ENCODE peak calls at places on chromosomes 1 and 21, in seven cellular contexts. M, P, U, V, W, Q and C are unnamed samples.

GRCh38 chr1:53359225-53359933 is 31.5 kb upstream of the LRP8 start:
- DNase-seq in M (no peak), P (no peak), U (no peak), V (no peak), W (peak), Q (no peak), C (no peak)

GRCh38 chr1:20727746-20728316 is 4.7 kb downstream of the SH2D5 start:
- DNase-seq in M (no peak), P (no peak), U (no peak), V (no peak), W (no peak), Q (no peak), C (no peak)

GRCh38 chr1:39576016-39576657 is 453 bp downstream of the PABPC4 start:
- DNase-seq in M (peak), P (peak), U (no peak), V (peak), W (peak), Q (no peak), C (no peak)

GRCh38 chr1:202034683-202035462 is 24.5 kb downstream of the ELF3 start:
- DNase-seq in M (peak), P (peak), U (peak), V (no peak), W (no peak), Q (peak), C (no peak)

GRCh38 chr1:205267306-205267902 is 39.7 kb downstream of the TMCC2 start:
- DNase-seq in M (no peak), P (no peak), U (no peak), V (no peak), W (no peak), Q (no peak), C (no peak)

GRCh38 chr21:44671911-44672310 is 5.2 kb upstream of the KRTAP12-2 start:
- DNase-seq in M (no peak), P (no peak), U (no peak), V (no peak), W (no peak), Q (no peak), C (no peak)

GRCh38 chr1:89733748-89734147 is 87.1 kb upstream of the LRRC8D start:
- DNase-seq in M (no peak), P (no peak), U (no peak), V (no peak), W (no peak), Q (no peak), C (no peak)

GRCh38 chr1:29387210-29387609 is 150.9 kb downstream of the PTPRU start:
- DNase-seq in M (no peak), P (no peak), U (no peak), V (no peak), W (no peak), Q (no peak), C (no peak)

GRCh38 chr1:44806704-44807363 is at the start of gene DYNLT4:
- DNase-seq in M (no peak), P (no peak), U (no peak), V (no peak), W (peak), Q (no peak), C (no peak)

GRCh38 chr21:33549848-33550771 is 7.3 kb downstream of the SON start:
- DNase-seq in M (no peak), P (no peak), U (no peak), V (no peak), W (no peak), Q (no peak), C (no peak)

GRCh38 chr1:59232209-59232608 is 64.7 kb upstream of the FGGY start:
- DNase-seq in M (peak), P (peak), U (no peak), V (no peak), W (no peak), Q (no peak), C (no peak)

GRCh38 chr1:180854001-180854400 is 58.7 kb upstream of the KIAA1614 start:
- DNase-seq in M (no peak), P (no peak), U (no peak), V (no peak), W (no peak), Q (no peak), C (no peak)

GRCh38 chr1:160399544-160400283 is 650 bp upstream of the VANGL2 start:
- DNase-seq in M (no peak), P (no peak), U (no peak), V (no peak), W (no peak), Q (no peak), C (no peak)

DNA sequence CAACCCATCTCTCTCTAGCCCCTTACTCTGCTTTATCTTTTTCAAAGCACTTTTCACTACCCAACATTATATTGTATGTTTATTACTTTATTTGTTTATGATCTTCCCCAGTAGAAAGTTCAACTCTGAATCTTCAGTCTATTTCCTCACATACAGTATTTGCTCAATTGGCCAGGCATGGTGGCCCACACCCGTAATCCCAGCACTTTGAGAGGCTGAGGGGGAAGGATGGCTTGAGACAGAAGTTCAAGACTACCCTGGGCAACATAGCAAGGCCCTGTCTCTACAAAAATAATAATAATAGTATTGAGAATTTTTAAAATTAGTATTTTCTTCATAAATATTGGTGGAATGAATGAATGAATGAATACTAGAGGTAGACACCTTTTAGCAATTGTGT is 1.2 kb downstream of the STPG1 start:
- DNase-seq in M (no peak), P (no peak), U (no peak), V (no peak), W (no peak), Q (no peak), C (no peak)
- H3K4me3 ChIP-seq in M (peak), P (no peak), U (no peak), V (no peak), W (no peak), Q (no peak), C (no peak)

DNA sequence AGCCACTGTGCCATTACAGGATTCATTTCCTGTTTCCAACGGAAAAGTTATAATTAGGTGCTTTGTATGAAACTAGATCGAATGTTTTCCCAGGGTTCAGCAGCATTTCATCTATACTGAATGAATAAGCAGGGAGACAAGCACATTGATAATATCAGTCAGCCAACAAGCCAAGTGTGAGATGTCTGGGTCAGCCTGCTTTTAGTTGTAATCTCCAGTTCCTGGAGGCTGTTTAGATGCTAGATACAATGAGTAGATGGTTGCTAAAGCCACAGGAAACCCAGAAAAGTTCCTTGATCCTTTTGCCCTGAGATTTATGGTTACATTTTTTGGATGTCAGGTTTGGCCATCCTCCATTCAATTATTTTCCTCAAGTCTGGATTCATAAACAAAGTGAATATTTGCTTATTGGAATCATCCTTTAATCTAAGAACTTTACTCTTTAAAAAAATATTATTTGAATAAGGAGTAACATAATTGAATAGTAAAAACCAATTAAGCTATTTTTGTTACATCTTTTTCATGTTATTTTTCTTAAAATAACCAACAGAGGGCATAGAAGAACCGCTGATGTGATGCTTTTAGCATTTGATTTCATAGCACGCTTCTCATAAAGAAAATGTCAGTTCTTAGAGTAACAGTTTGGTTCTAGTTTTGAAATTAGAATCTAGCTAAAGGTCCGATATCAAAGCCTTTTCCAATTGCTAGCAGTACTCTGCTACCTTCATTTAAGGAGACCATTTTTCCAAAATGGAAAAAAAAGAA is 76.6 kb downstream of the HSPA13 start:
- DNase-seq in M (peak), P (no peak), U (no peak), V (no peak), W (no peak), Q (peak), C (no peak)
- TF ChIP-seq CTCF in M (peak), P (peak), U (no peak), V (no peak), W (no peak), Q (peak), C (no peak)

DNA sequence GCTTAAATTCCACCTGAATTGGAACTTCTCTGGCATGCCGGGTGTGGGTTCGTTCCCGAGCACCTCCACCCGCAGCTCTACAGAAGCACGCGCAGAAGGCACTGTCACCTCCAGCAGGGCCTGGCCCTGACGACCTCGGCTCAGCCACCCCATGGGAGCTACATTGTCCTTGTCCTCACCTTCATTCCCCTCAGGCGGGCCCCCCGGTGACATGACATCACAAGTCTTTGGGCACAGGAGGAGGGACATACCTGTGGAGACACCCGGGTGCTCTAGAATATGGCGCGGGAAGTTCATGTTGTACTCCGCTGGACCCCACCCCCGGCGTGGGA is 37.4 kb downstream of the UMODL1 start:
- DNase-seq in M (no peak), P (no peak), U (no peak), V (no peak), W (peak), Q (no peak), C (no peak)
- H3K4me3 ChIP-seq in M (no peak), P (no peak), U (no peak), V (no peak), W (no peak), Q (no peak), C (no peak)

DNA sequence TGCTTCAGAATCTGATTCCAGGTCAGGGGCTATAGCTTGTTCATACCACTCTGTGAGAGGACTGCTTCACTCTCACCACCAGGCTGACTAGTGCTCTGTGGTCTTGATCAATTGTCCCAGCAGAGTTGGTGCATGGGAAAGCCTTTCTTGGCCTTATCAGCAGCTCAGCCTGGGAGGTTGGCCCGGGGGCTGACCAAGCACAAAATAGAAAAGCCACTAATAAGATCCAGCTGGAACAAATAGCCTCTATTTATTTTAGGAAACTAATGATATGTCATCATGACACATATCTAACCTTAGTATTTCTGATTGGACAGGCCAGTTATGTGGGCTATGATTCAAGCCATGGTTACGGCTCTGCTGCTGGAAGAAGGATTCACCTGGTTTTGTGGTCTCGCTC is 134.2 kb downstream of the GDAP2 start:
- DNase-seq in M (peak), P (no peak), U (no peak), V (no peak), W (no peak), Q (peak), C (no peak)
- TF ChIP-seq CTCF in M (no peak), P (no peak), U (no peak), V (no peak), W (no peak), Q (peak), C (no peak)

DNA sequence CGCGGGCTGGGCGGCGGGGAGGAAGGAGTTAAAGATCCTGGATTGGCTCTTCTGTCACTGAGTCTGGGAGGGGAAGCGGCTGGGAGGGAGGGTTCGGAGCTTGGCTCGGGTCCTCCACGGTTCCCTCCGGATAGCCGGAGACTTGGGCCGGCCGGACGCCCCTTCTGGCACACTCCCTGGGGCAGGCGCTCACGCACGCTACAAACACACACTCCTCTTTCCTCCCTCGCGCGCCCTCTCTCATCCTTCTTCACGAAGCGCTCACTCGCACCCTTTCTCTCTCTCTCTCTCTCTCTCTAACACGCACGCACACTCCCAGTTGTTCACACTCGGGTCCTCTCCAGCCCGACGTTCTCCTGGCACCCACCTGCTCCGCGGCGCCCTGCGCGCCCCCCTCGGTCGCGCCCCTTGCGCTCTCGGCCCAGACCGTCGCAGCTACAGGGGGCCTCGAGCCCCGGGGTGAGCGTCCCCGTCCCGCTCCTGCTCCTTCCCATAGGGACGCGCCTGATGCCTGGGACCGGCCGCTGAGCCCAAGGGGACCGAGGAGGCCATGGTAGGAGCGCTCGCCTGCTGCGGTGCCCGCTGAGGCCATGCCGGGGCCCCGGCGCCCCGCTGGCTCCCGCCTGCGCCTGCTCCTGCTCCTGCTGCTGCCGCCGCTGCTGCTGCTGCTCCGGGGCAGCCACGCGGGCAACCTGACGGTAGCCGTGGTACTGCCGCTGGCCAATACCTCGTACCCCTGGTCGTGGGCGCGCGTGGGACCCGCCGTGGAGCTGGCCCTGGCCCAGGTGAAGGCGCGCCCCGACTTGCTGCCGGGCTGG is at the start of gene NPR1:
- DNase-seq in M (peak), P (peak), U (no peak), V (peak), W (peak), Q (peak), C (no peak)
- H3K4me3 ChIP-seq in M (peak), P (peak), U (peak), V (peak), W (peak), Q (peak), C (peak)

GRCh38 chr1:15761729-15762128 is 3.1 kb downstream of the FBLIM1 start:
- DNase-seq in M (no peak), P (no peak), U (no peak), V (no peak), W (no peak), Q (no peak), C (no peak)

GRCh38 chr1:15762546-15762945 is 4.0 kb downstream of the FBLIM1 start:
- DNase-seq in M (no peak), P (no peak), U (no peak), V (no peak), W (no peak), Q (no peak), C (no peak)

GRCh38 chr1:15758537-15758936 is at the start of gene FBLIM1:
- DNase-seq in M (peak), P (peak), U (no peak), V (no peak), W (no peak), Q (no peak), C (no peak)

GRCh38 chr1:15758953-15759661 is 512 bp downstream of the FBLIM1 start:
- DNase-seq in M (no peak), P (peak), U (no peak), V (no peak), W (no peak), Q (no peak), C (no peak)

DNA sequence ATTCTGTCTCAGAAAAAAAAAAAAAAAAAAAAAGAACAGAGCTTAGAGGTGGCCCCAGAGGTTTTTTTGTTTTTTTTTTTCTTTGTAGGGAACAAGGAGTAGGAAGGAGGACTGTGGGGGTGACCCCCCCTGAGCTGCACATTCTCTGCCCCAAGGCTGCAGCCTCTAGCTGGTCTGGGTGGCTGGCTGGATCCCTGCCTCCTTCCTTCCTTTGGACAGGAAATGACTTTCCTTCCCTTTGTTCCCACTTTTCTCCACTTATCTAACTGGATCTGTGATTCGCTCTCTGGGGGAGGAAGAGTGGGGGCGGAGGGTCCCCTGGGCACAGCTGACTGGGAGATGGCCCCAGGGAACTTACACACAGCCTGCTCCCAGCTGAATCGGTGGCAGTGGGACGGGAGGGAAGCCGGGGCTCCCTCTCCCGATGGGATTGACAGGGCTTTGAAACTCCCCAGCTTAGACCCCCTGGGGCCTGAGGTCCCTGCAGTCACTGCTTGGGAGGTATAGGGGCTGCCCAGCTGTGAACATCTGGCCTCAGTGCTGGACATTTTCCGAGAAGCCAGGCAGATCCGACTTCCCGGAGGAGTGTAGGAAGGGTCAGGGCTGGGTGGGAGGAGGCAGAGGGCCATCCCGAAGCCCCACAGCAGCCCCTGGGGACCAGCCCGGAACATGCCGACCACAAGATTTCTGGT is 2.1 kb downstream of the FBLIM1 start:
- DNase-seq in M (peak), P (peak), U (no peak), V (no peak), W (no peak), Q (peak), C (no peak)
- TF ChIP-seq CTCF in M (no peak), P (no peak), U (no peak), V (no peak), W (no peak), Q (no peak), C (no peak)

GRCh38 chr1:1212780-1213152 is 1.2 kb downstream of the TNFRSF4 start:
- DNase-seq in M (no peak), P (no peak), U (no peak), V (peak), W (peak), Q (no peak), C (no peak)
- H3K4me3 ChIP-seq in M (no peak), P (no peak), U (no peak), V (peak), W (peak), Q (no peak), C (peak)

DNA sequence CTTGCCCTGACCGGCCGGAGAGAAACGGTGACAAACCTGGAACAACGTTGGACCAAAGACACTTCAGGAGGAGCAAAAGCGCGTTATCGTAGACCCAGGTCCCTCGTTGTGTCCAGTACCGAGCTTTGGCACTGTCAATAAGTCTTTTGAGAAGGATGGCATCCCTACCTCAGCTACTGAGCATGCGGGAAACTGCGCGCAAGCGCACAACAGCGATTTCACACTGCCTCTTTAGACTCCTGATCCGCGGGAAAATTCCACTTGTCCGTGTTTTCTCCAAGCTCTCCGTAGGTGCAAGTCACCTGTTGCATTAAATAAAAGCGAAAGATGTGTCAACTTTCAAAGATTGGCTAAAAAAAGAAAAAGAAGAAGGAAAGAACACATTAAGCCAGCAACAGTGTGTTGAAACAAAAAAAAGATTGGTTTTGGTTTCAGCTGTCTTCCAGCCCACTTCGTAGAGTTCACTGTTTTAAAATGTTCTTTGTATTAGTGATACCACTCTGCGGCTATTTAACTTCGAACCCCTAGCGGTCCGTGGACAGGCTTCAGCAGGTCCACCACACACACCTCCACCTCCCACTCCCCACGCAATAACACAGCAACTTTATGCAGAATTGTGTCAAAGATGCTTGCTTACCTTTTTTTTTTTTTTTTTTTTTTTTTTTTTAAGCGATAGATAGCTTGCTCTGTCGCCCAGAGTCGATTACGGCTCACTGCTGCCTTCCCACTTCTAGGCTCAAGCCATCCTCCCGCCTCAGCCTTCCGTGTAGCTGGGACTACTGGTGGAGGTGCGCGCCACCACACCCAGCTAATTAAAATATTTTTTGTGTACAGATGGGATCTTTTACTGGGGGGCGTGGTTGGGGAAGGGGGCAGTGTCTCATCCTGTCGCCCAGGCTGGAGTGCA is at the start of gene BPNT1:
- DNase-seq in M (peak), P (peak), U (peak), V (peak), W (peak), Q (peak), C (peak)
- TF ChIP-seq CTCF in M (no peak), P (peak), U (no peak), V (peak), W (no peak), Q (no peak), C (peak)